ENCODE peak calls at places on chromosomes 6 and 20, in four cellular contexts. One of them, this sample, is unnamed.

GRCh38 chr20:59724457-59725366 is 120.4 kb downstream of the PHACTR3 start:
- DNase-seq in K562: no peak
- DNase-seq in HepG2: no peak
- DNase-seq in H1: no peak
- DNase-seq in this sample: no peak

GRCh38 chr20:53866787-53867740 is 203.3 kb downstream of the BCAS1 start:
- DNase-seq in K562: no peak
- DNase-seq in HepG2: peak
- DNase-seq in H1: no peak
- DNase-seq in this sample: no peak

GRCh38 chr20:46928580-46929132 is 34.0 kb downstream of the EYA2 start:
- DNase-seq in K562: no peak
- DNase-seq in HepG2: no peak
- DNase-seq in H1: no peak
- DNase-seq in this sample: no peak

GRCh38 chr6:138765896-138766487 is 7.6 kb upstream of the CCDC28A start:
- DNase-seq in K562: peak
- DNase-seq in HepG2: peak
- DNase-seq in H1: no peak
- DNase-seq in this sample: peak

GRCh38 chr6:136967874-136968752 is 46.0 kb downstream of the SLC35D3 start:
- DNase-seq in K562: peak
- DNase-seq in HepG2: peak
- DNase-seq in H1: peak
- DNase-seq in this sample: peak

GRCh38 chr6:53046274-53046673 is 18.9 kb upstream of the FBXO9 start:
- DNase-seq in K562: no peak
- DNase-seq in HepG2: no peak
- DNase-seq in H1: no peak
- DNase-seq in this sample: no peak

GRCh38 chr6:12720310-12720709 is 3.7 kb downstream of the PHACTR1 start:
- DNase-seq in K562: no peak
- DNase-seq in HepG2: no peak
- DNase-seq in H1: no peak
- DNase-seq in this sample: no peak

GRCh38 chr6:116385462-116385807 is 14.7 kb downstream of the DSE start:
- DNase-seq in K562: no peak
- DNase-seq in HepG2: no peak
- DNase-seq in H1: no peak
- DNase-seq in this sample: no peak

GRCh38 chr6:105993341-105993740 is 92.8 kb upstream of the PRDM1 start:
- DNase-seq in K562: no peak
- DNase-seq in HepG2: no peak
- DNase-seq in H1: no peak
- DNase-seq in this sample: no peak

GRCh38 chr6:37175332-37176267 is 5.6 kb downstream of the PIM1 start:
- DNase-seq in K562: no peak
- DNase-seq in HepG2: no peak
- DNase-seq in H1: no peak
- DNase-seq in this sample: no peak

GRCh38 chr6:11632795-11633511 is 95.4 kb downstream of the TMEM170B start:
- DNase-seq in K562: no peak
- DNase-seq in HepG2: no peak
- DNase-seq in H1: no peak
- DNase-seq in this sample: no peak

GRCh38 chr20:36466089-36466488 is 75.2 kb upstream of the MYL9 start:
- DNase-seq in K562: no peak
- DNase-seq in HepG2: no peak
- DNase-seq in H1: no peak
- DNase-seq in this sample: no peak

GRCh38 chr6:107106165-107106564 is 9.2 kb downstream of the BEND3 start:
- DNase-seq in K562: no peak
- DNase-seq in HepG2: no peak
- DNase-seq in H1: no peak
- DNase-seq in this sample: no peak

GRCh38 chr6:71294121-71294523 is 5.5 kb downstream of the OGFRL1 start:
- DNase-seq in K562: no peak
- DNase-seq in HepG2: no peak
- DNase-seq in H1: no peak
- DNase-seq in this sample: no peak

GRCh38 chr6:32152414-32153251 is 894 bp upstream of the PRRT1 start:
- DNase-seq in K562: peak
- DNase-seq in HepG2: no peak
- DNase-seq in H1: no peak
- DNase-seq in this sample: no peak

GRCh38 chr6:8527818-8528217 is 92.5 kb upstream of the SLC35B3 start:
- DNase-seq in K562: no peak
- DNase-seq in HepG2: no peak
- DNase-seq in H1: no peak
- DNase-seq in this sample: no peak

GRCh38 chr6:46378882-46379405 is 112.3 kb downstream of the RCAN2 start:
- DNase-seq in K562: no peak
- DNase-seq in HepG2: peak
- DNase-seq in H1: no peak
- DNase-seq in this sample: no peak

GRCh38 chr20:1918766-1919165 is 23.6 kb downstream of the SIRPA start:
- DNase-seq in K562: no peak
- DNase-seq in HepG2: no peak
- DNase-seq in H1: no peak
- DNase-seq in this sample: no peak

GRCh38 chr6:149273318-149273717 is 44.2 kb upstream of the TAB2 start:
- DNase-seq in K562: no peak
- DNase-seq in HepG2: no peak
- DNase-seq in H1: no peak
- DNase-seq in this sample: no peak

GRCh38 chr6:43183441-43183840 is 1.4 kb downstream of the CUL9 start:
- DNase-seq in K562: no peak
- DNase-seq in HepG2: no peak
- DNase-seq in H1: no peak
- DNase-seq in this sample: no peak

GRCh38 chr6:47416396-47417345 is 60.9 kb upstream of the CD2AP start:
- DNase-seq in K562: no peak
- DNase-seq in HepG2: no peak
- DNase-seq in H1: no peak
- DNase-seq in this sample: no peak

GRCh38 chr20:8662433-8662954 is 406.4 kb upstream of the PLCB4 start:
- DNase-seq in K562: no peak
- DNase-seq in HepG2: no peak
- DNase-seq in H1: no peak
- DNase-seq in this sample: no peak

GRCh38 chr20:40960521-40960956 is 68.1 kb upstream of the TOP1 start:
- DNase-seq in K562: no peak
- DNase-seq in HepG2: no peak
- DNase-seq in H1: no peak
- DNase-seq in this sample: no peak
- TF ChIP-seq JUND in K562: no peak
- TF ChIP-seq JUND in HepG2: no peak
- TF ChIP-seq JUND in H1: no peak
- TF ChIP-seq JUND in this sample: no peak

GRCh38 chr20:16367948-16368560 is 205.2 kb downstream of the KIF16B start:
- DNase-seq in K562: no peak
- DNase-seq in HepG2: no peak
- DNase-seq in H1: no peak
- DNase-seq in this sample: no peak

GRCh38 chr20:16366548-16366947 is 206.7 kb downstream of the KIF16B start:
- DNase-seq in K562: no peak
- DNase-seq in HepG2: no peak
- DNase-seq in H1: no peak
- DNase-seq in this sample: no peak

GRCh38 chr20:16363832-16364687 is 209.2 kb downstream of the KIF16B start:
- DNase-seq in K562: no peak
- DNase-seq in HepG2: no peak
- DNase-seq in H1: no peak
- DNase-seq in this sample: no peak

GRCh38 chr20:16369441-16369840 is 203.8 kb downstream of the KIF16B start:
- DNase-seq in K562: no peak
- DNase-seq in HepG2: no peak
- DNase-seq in H1: no peak
- DNase-seq in this sample: no peak

GRCh38 chr20:16368645-16369292 is 204.5 kb downstream of the KIF16B start:
- DNase-seq in K562: no peak
- DNase-seq in HepG2: peak
- DNase-seq in H1: no peak
- DNase-seq in this sample: no peak
- TF ChIP-seq FOSL1 in K562: no peak
- TF ChIP-seq FOSL1 in HepG2: peak
- TF ChIP-seq FOSL1 in H1: no peak
- TF ChIP-seq FOSL1 in this sample: no peak

GRCh38 chr20:45845452-45845851 is 11.7 kb downstream of the ACOT8 start:
- DNase-seq in K562: no peak
- DNase-seq in HepG2: no peak
- DNase-seq in H1: no peak
- DNase-seq in this sample: no peak
- TF ChIP-seq JUND in K562: no peak
- TF ChIP-seq JUND in HepG2: no peak
- TF ChIP-seq JUND in H1: no peak
- TF ChIP-seq JUND in this sample: no peak

GRCh38 chr20:10129749-10130148 is 88.9 kb upstream of the SNAP25 start:
- DNase-seq in K562: no peak
- DNase-seq in HepG2: no peak
- DNase-seq in H1: no peak
- DNase-seq in this sample: no peak

GRCh38 chr20:10132391-10132790 is 86.2 kb upstream of the SNAP25 start:
- DNase-seq in K562: no peak
- DNase-seq in HepG2: no peak
- DNase-seq in H1: no peak
- DNase-seq in this sample: no peak

GRCh38 chr20:10134176-10134575 is 84.5 kb upstream of the SNAP25 start:
- DNase-seq in K562: no peak
- DNase-seq in HepG2: no peak
- DNase-seq in H1: no peak
- DNase-seq in this sample: no peak

GRCh38 chr20:10133532-10133931 is 85.1 kb upstream of the SNAP25 start:
- DNase-seq in K562: no peak
- DNase-seq in HepG2: no peak
- DNase-seq in H1: no peak
- DNase-seq in this sample: no peak

GRCh38 chr20:10131612-10132345 is 86.9 kb upstream of the SNAP25 start:
- DNase-seq in K562: no peak
- DNase-seq in HepG2: no peak
- DNase-seq in H1: peak
- DNase-seq in this sample: no peak
- TF ChIP-seq FOSL1 in K562: no peak
- TF ChIP-seq FOSL1 in HepG2: no peak
- TF ChIP-seq FOSL1 in H1: no peak
- TF ChIP-seq FOSL1 in this sample: no peak

DNA sequence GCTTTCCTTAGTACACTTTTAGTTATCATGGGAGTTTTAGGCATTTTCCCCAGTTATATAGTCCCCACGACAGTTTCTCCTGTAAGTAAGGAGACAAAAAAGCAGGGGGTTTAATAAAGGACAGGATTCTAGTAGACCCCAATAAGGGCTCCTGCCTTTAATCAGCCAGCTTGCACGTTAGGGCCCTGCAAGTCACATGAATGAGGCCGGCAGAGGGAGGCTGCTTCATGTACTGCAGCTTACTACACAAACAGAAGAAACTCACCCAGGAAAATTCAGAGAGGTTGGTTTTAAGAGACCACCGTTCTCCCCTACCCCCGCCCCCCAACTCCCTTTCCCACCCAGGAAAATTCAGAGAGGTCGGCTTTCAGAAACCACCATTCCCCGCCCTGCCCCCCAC is 229.7 kb upstream of the MOCS1 start:
- DNase-seq in K562: no peak
- DNase-seq in HepG2: no peak
- DNase-seq in H1: no peak
- DNase-seq in this sample: no peak
- TF ChIP-seq JUND in K562: no peak
- TF ChIP-seq JUND in HepG2: no peak
- TF ChIP-seq JUND in H1: no peak
- TF ChIP-seq JUND in this sample: no peak

DNA sequence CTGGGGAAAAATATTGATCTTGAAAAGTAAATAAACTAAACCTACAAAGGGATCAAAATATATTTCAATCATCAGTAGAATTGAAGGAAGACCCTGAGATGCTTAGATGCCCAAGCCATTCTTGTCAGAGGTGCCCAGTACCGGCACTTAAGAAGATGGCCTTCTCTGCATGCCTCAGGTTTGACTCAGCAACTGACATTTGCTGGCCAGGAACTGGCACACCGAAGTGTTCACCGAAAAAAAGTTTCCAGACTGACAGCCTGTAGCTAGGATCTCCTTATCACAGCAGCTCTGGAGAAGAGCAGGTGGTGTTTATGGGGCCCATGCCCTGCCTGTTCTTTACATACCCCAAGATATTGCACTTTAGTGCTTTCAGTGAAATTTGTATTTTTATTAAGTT is 203.2 kb downstream of the MOXD1 start:
- DNase-seq in K562: no peak
- DNase-seq in HepG2: no peak
- DNase-seq in H1: no peak
- DNase-seq in this sample: no peak
- TF ChIP-seq FOSL1 in K562: no peak
- TF ChIP-seq FOSL1 in HepG2: no peak
- TF ChIP-seq FOSL1 in H1: no peak
- TF ChIP-seq FOSL1 in this sample: peak

DNA sequence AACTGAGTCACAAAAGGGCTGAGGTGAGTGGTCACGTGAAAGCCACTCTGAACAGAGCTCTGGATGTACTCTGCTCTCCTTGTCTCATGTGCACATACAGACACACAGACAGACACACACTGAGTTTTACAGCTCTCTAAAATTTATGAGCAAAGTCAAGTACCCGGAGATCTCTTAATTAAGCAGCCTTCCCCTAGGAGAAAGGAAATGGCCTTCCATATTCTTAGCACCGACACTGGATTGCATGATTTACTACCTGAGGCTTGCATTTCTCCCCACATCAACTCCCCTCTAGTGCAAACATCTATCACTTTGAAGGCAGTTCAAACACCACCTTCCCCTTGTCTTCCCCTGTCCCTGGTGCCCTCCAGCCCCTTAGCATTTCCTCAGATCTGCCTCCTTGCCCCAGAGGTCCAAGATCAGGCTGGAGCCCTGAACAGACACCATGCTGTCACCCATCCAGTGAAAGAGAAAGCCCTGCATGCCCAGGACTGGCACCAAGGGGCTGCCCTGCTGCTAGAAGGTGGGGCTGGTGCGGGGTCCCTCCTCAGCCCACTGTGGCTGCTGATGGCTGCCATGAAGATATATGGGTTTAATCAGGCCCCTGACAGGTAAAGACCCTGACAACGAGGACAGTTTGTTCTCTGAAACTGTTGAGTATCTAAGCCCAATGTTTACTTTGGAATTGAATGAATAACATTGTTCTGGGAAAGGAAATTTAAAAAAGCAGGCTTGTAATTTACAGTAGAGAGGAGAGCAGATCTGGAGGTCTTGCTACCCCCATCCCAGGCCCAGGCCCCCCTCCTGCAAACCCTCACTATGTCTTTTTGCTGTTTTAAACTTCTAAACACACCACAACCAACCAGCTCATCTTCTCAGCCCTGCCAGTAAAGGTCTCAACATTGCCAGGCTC is 171.1 kb downstream of the CDC5L start:
- DNase-seq in K562: no peak
- DNase-seq in HepG2: no peak
- DNase-seq in H1: no peak
- DNase-seq in this sample: no peak
- TF ChIP-seq JUND in K562: no peak
- TF ChIP-seq JUND in HepG2: no peak
- TF ChIP-seq JUND in H1: no peak
- TF ChIP-seq JUND in this sample: no peak

GRCh38 chr20:57900226-57900905 is 190.6 kb upstream of the PMEPA1 start:
- DNase-seq in K562: no peak
- DNase-seq in HepG2: no peak
- DNase-seq in H1: no peak
- DNase-seq in this sample: no peak
- TF ChIP-seq FOSL1 in K562: no peak
- TF ChIP-seq FOSL1 in HepG2: no peak
- TF ChIP-seq FOSL1 in H1: no peak
- TF ChIP-seq FOSL1 in this sample: no peak